ENCODE peak calls at places on chromosomes 7 and 10, in seven cellular contexts. V, R, G, P, I, B and J are unnamed samples.

GRCh38 chr7:46153951-46154787 is 233.1 kb upstream of the IGFBP3 start:
- DNase-seq in V (no peak), R (no peak), G (no peak), P (no peak), I (no peak), B (peak), J (peak)

GRCh38 chr10:95356-96115 is 39.7 kb upstream of the ZMYND11 start:
- DNase-seq in V (no peak), R (no peak), G (no peak), P (no peak), I (no peak), B (peak), J (no peak)

GRCh38 chr7:138918176-138918575 is 63.0 kb downstream of the KIAA1549 start:
- DNase-seq in V (no peak), R (no peak), G (no peak), P (no peak), I (no peak), B (no peak), J (no peak)

GRCh38 chr7:28533731-28534531 is 121.6 kb downstream of the CREB5 start:
- DNase-seq in V (no peak), R (peak), G (no peak), P (no peak), I (no peak), B (no peak), J (no peak)

GRCh38 chr10:34346516-34347150 is 468.5 kb downstream of the PARD3 start:
- DNase-seq in V (peak), R (peak), G (no peak), P (no peak), I (no peak), B (peak), J (no peak)

GRCh38 chr10:70379581-70380176 is 2.7 kb downstream of the LRRC20 start:
- DNase-seq in V (no peak), R (no peak), G (no peak), P (peak), I (no peak), B (no peak), J (peak)

GRCh38 chr10:89337493-89337892 is 9.7 kb downstream of the IFIT3 start:
- DNase-seq in V (peak), R (peak), G (no peak), P (no peak), I (no peak), B (peak), J (peak)

GRCh38 chr7:105885386-105886111 is 9.2 kb upstream of the ATXN7L1 start:
- DNase-seq in V (peak), R (no peak), G (no peak), P (no peak), I (no peak), B (no peak), J (no peak)

GRCh38 chr7:95700917-95701316 is 71.4 kb upstream of the DYNC1I1 start:
- DNase-seq in V (no peak), R (no peak), G (no peak), P (no peak), I (no peak), B (no peak), J (no peak)

GRCh38 chr10:48478980-48479811 is 125.7 kb downstream of the ARHGAP22 start:
- DNase-seq in V (no peak), R (no peak), G (no peak), P (peak), I (no peak), B (no peak), J (no peak)

DNA sequence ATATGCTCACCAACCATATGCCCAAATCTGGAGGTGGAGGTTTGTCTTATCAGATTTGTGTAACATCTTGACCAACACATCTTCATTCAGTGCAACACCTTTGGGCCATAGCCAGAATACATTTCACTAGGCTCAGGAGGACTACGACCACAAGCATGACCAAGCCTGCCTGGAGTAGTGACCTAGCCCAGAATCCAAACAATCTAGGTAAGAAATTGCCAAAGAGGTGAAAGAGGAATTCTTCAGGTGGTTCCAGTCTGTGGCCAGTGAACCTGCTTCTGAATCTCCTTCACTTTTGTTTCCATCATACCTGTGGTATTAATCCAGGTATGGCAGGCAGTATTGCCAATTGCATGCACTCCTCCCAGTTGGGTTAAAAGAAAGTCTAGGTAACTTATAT is 112.8 kb upstream of the RAB18 start:
- DNase-seq in V (no peak), R (no peak), G (no peak), P (no peak), I (no peak), B (no peak), J (no peak)
- H3K4ac ChIP-seq in V (no peak), R (no peak), G (no peak), P (no peak), I (no peak), B (no peak), J (no peak)

DNA sequence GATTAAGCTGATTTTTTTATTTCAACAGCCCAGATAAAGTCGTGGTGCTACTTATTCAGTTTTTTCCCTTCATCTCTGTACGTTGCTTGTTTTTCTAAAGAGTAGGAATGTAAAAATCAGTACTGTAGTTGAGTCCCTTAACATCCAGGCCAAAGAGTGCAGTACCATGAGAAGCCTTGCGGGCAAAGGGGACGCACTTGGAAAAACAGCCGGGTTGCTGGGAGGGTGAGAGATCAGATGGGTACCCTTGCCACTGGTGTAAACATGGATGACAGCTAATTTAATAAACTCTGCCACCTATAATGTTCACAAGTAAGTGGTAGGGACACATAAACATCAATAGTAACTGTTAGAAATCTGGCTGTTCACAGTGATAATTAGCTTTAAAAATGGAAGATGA is 175.9 kb downstream of the POU6F2 start:
- DNase-seq in V (no peak), R (no peak), G (no peak), P (peak), I (no peak), B (no peak), J (peak)
- H2AK5ac ChIP-seq in V (no peak), R (no peak), G (no peak), P (no peak), I (no peak), B (no peak), J (no peak)

DNA sequence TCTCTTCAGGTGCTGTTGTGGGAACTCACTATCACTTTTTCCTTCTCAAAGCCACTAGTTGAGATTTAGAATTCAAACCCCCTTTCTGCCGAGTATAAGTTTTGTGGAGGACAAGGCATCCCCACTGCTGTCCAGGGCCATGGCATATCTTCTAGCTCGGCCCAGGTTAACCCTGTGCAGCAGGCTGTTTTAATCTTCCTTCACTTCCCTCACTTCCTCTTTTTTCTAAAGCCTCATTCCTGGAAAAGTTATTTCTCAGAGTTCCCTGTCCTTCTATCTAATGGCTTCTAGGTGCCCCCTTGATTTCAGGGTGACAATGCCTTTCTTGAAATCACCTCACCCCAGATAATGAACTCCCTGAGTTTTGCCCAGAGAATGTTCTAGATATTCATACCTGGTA is 222.3 kb downstream of the SNX10 start:
- DNase-seq in V (no peak), R (no peak), G (no peak), P (no peak), I (no peak), B (no peak), J (no peak)
- H3K4ac ChIP-seq in V (no peak), R (no peak), G (no peak), P (no peak), I (no peak), B (no peak), J (no peak)

GRCh38 chr10:53358536-53358935 is 586.0 kb upstream of the MBL2 start:
- DNase-seq in V (no peak), R (no peak), G (no peak), P (peak), I (no peak), B (no peak), J (peak)
- H2AK5ac ChIP-seq in V (no peak), R (no peak), G (no peak), P (no peak), I (no peak), B (no peak), J (no peak)

GRCh38 chr7:2313450-2314208 is 612 bp downstream of the SNX8 start:
- DNase-seq in V (peak), R (no peak), G (no peak), P (no peak), I (no peak), B (no peak), J (peak)

GRCh38 chr7:2312272-2312929 is 1.8 kb downstream of the SNX8 start:
- DNase-seq in V (no peak), R (no peak), G (no peak), P (no peak), I (no peak), B (no peak), J (no peak)

GRCh38 chr7:2309889-2310331 is 4.3 kb downstream of the SNX8 start:
- DNase-seq in V (peak), R (peak), G (peak), P (peak), I (peak), B (peak), J (peak)

GRCh38 chr7:2306688-2307087 is 7.6 kb downstream of the SNX8 start:
- DNase-seq in V (no peak), R (no peak), G (no peak), P (no peak), I (no peak), B (peak), J (no peak)

DNA sequence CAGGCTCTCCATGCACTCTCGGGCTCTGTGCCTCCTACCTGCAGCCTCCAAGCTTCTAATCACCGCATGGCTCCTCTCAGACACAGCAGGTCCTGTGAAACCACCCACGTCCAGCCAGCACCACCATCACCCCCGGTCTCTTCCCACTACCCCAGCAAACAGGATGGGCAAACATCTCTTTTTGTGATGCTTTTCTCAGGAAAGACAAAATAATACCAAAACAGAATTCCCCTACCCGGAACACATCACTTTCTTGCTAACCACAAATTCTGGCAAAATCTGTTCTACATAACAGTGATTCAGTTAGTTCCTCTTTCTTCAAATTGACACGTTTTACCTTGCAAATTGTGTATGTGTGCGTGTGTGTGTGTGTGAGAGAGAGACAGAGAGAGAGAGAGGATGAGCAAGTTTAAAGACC is 6.5 kb downstream of the SNX8 start:
- DNase-seq in V (no peak), R (no peak), G (no peak), P (no peak), I (no peak), B (no peak), J (no peak)
- H3K4ac ChIP-seq in V (no peak), R (peak), G (no peak), P (no peak), I (no peak), B (no peak), J (no peak)

GRCh38 chr7:76409537-76409936 is at the start of gene SSC4D:
- DNase-seq in V (no peak), R (no peak), G (no peak), P (peak), I (no peak), B (no peak), J (peak)
- H2AK5ac ChIP-seq in V (no peak), R (no peak), G (peak), P (no peak), I (no peak), B (no peak), J (no peak)

DNA sequence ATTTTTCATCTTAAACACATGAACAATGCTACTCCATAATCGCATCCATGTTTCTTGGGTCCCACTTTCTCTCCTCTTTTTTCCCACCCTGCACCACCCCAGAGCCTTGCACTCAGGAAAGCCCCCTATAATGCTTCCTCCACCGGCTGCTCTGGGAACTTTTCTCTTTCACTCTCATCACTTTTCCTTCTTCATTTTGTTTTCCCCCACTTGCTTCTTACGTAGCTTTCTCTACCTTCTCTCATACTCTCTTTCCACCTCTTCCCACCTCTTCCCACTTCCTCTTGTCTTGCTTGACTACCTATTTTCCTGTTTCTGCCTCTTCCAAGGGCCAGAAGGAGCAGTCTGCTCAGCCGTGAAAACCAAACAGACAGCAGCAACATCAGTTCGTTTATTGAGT is 229.5 kb upstream of the RHOBTB1 start:
- DNase-seq in V (no peak), R (no peak), G (no peak), P (no peak), I (no peak), B (no peak), J (no peak)
- H3K4ac ChIP-seq in V (no peak), R (no peak), G (no peak), P (no peak), I (no peak), B (no peak), J (no peak)